ENCODE peak calls at places on chromosomes 6 and 20, in six cellular contexts. One of them, this sample, is unnamed.

GRCh38 chr6:113630365-113630737 is 226.8 kb upstream of the MARCKS start:
- DNase-seq in NCI-H460: no peak
- DNase-seq in HT1080: no peak
- DNase-seq in T47D: no peak
- DNase-seq in adipocyte: peak
- DNase-seq in activated T-cell treated with anti-CD3 and anti-CD28 coated beads for 1 hour: no peak
- DNase-seq in this sample: no peak

GRCh38 chr6:149830731-149831379 is 33.3 kb downstream of the LRP11 start:
- DNase-seq in NCI-H460: no peak
- DNase-seq in HT1080: no peak
- DNase-seq in T47D: no peak
- DNase-seq in adipocyte: peak
- DNase-seq in activated T-cell treated with anti-CD3 and anti-CD28 coated beads for 1 hour: no peak
- DNase-seq in this sample: no peak

GRCh38 chr6:107670792-107671199 is 153.3 kb downstream of the SCML4 start:
- DNase-seq in NCI-H460: no peak
- DNase-seq in HT1080: peak
- DNase-seq in T47D: peak
- DNase-seq in adipocyte: no peak
- DNase-seq in activated T-cell treated with anti-CD3 and anti-CD28 coated beads for 1 hour: no peak
- DNase-seq in this sample: peak

GRCh38 chr20:58665606-58666005 is 14.5 kb downstream of the STX16 start:
- DNase-seq in NCI-H460: no peak
- DNase-seq in HT1080: no peak
- DNase-seq in T47D: no peak
- DNase-seq in adipocyte: no peak
- DNase-seq in activated T-cell treated with anti-CD3 and anti-CD28 coated beads for 1 hour: no peak
- DNase-seq in this sample: no peak

GRCh38 chr6:145561095-145561820 is 174.1 kb downstream of the EPM2A start:
- DNase-seq in NCI-H460: peak
- DNase-seq in HT1080: peak
- DNase-seq in T47D: no peak
- DNase-seq in adipocyte: no peak
- DNase-seq in activated T-cell treated with anti-CD3 and anti-CD28 coated beads for 1 hour: no peak
- DNase-seq in this sample: no peak

GRCh38 chr6:116144590-116144989 is 18.7 kb upstream of the COL10A1 start:
- DNase-seq in NCI-H460: no peak
- DNase-seq in HT1080: peak
- DNase-seq in T47D: no peak
- DNase-seq in adipocyte: peak
- DNase-seq in activated T-cell treated with anti-CD3 and anti-CD28 coated beads for 1 hour: no peak
- DNase-seq in this sample: peak

GRCh38 chr20:9027626-9028025 is 41.3 kb upstream of the PLCB4 start:
- DNase-seq in NCI-H460: no peak
- DNase-seq in HT1080: no peak
- DNase-seq in T47D: no peak
- DNase-seq in adipocyte: no peak
- DNase-seq in activated T-cell treated with anti-CD3 and anti-CD28 coated beads for 1 hour: no peak
- DNase-seq in this sample: no peak

GRCh38 chr6:135782517-135782916 is 69.0 kb upstream of the PDE7B start:
- DNase-seq in NCI-H460: no peak
- DNase-seq in HT1080: no peak
- DNase-seq in T47D: no peak
- DNase-seq in adipocyte: peak
- DNase-seq in activated T-cell treated with anti-CD3 and anti-CD28 coated beads for 1 hour: no peak
- DNase-seq in this sample: no peak

GRCh38 chr20:7366189-7366588 is 574.1 kb downstream of the HAO1 start:
- DNase-seq in NCI-H460: no peak
- DNase-seq in HT1080: no peak
- DNase-seq in T47D: no peak
- DNase-seq in adipocyte: no peak
- DNase-seq in activated T-cell treated with anti-CD3 and anti-CD28 coated beads for 1 hour: no peak
- DNase-seq in this sample: no peak

GRCh38 chr6:16559091-16559490 is 202.2 kb downstream of the ATXN1 start:
- DNase-seq in NCI-H460: no peak
- DNase-seq in HT1080: no peak
- DNase-seq in T47D: no peak
- DNase-seq in adipocyte: no peak
- DNase-seq in activated T-cell treated with anti-CD3 and anti-CD28 coated beads for 1 hour: no peak
- DNase-seq in this sample: no peak

GRCh38 chr6:110331816-110332215 is 26.3 kb downstream of the METTL24 start:
- DNase-seq in NCI-H460: no peak
- DNase-seq in HT1080: no peak
- DNase-seq in T47D: no peak
- DNase-seq in adipocyte: peak
- DNase-seq in activated T-cell treated with anti-CD3 and anti-CD28 coated beads for 1 hour: no peak
- DNase-seq in this sample: no peak

GRCh38 chr20:3239026-3239866 is at the start of gene SLC4A11:
- DNase-seq in NCI-H460: peak
- DNase-seq in HT1080: peak
- DNase-seq in T47D: peak
- DNase-seq in adipocyte: peak
- DNase-seq in activated T-cell treated with anti-CD3 and anti-CD28 coated beads for 1 hour: peak
- DNase-seq in this sample: no peak

GRCh38 chr6:40585661-40586269 is 1.4 kb downstream of the LRFN2 start:
- DNase-seq in NCI-H460: no peak
- DNase-seq in HT1080: no peak
- DNase-seq in T47D: peak
- DNase-seq in adipocyte: no peak
- DNase-seq in activated T-cell treated with anti-CD3 and anti-CD28 coated beads for 1 hour: no peak
- DNase-seq in this sample: no peak

GRCh38 chr6:56690519-56691200 is 48.0 kb upstream of the DST start:
- DNase-seq in NCI-H460: no peak
- DNase-seq in HT1080: peak
- DNase-seq in T47D: peak
- DNase-seq in adipocyte: peak
- DNase-seq in activated T-cell treated with anti-CD3 and anti-CD28 coated beads for 1 hour: no peak
- DNase-seq in this sample: peak

GRCh38 chr6:66496659-66497058 is 789.6 kb upstream of the EYS start:
- DNase-seq in NCI-H460: peak
- DNase-seq in HT1080: peak
- DNase-seq in T47D: peak
- DNase-seq in adipocyte: peak
- DNase-seq in activated T-cell treated with anti-CD3 and anti-CD28 coated beads for 1 hour: no peak
- DNase-seq in this sample: peak

GRCh38 chr6:912871-913663 is 220.1 kb upstream of the EXOC2 start:
- DNase-seq in NCI-H460: peak
- DNase-seq in HT1080: peak
- DNase-seq in T47D: peak
- DNase-seq in adipocyte: peak
- DNase-seq in activated T-cell treated with anti-CD3 and anti-CD28 coated beads for 1 hour: no peak
- DNase-seq in this sample: peak